ENCODE peak calls at places on chromosomes 4 and X, in nine cellular contexts. K, Y, T, I, Q, E, L, J and Z are unnamed samples.

GRCh38 chr4:95362906-95363578 is 185.7 kb downstream of the UNC5C start:
- DNase-seq in E (no peak), Y (no peak), K (no peak), L (no peak), T (peak), Q (peak), I (no peak), J (no peak), Z (peak)

GRCh38 chrX:56729152-56729557 is at the start of gene NBDY:
- DNase-seq in Y (peak), L (peak), E (peak), T (peak), J (peak), Q (peak), K (peak), I (no peak), Z (peak)

GRCh38 chr4:2871911-2872310 is 28.3 kb downstream of the ADD1 start:
- DNase-seq in K (no peak), L (no peak), J (no peak), E (no peak), Y (no peak), Q (no peak), T (no peak), I (no peak), Z (peak)

GRCh38 chr4:102678695-102679335 is 82.0 kb downstream of the MANBA start:
- DNase-seq in L (no peak), I (no peak), K (no peak), Y (no peak), Q (no peak), J (no peak), E (no peak), T (no peak), Z (no peak)

GRCh38 chr4:148776944-148777343 is 334.7 kb upstream of the NR3C2 start:
- DNase-seq in L (no peak), Q (peak), E (no peak), Y (peak), K (no peak), I (no peak), T (peak), J (no peak), Z (no peak)

GRCh38 chr4:147760695-147761094 is 28.8 kb downstream of the ARHGAP10 start:
- DNase-seq in Q (no peak), T (no peak), K (no peak), L (no peak), E (no peak), Y (peak), I (peak), J (no peak), Z (no peak)

GRCh38 chrX:6810796-6811195 is 275.9 kb upstream of the VCX3A start:
- DNase-seq in T (peak), K (no peak), L (no peak), J (no peak), Q (no peak), Y (no peak), E (no peak), I (no peak), Z (no peak)

GRCh38 chr4:10117424-10118354 is 1.1 kb upstream of the WDR1 start:
- DNase-seq in Y (no peak), L (no peak), E (no peak), I (peak), K (peak), J (no peak), T (peak), Q (peak), Z (no peak)

GRCh38 chr4:101791189-101791572 is 651 bp downstream of the BANK1 start:
- DNase-seq in J (no peak), Y (no peak), T (no peak), L (no peak), K (no peak), Q (no peak), I (no peak), E (no peak), Z (no peak)

GRCh38 chr4:996030-996993 is 3.1 kb upstream of the SLC26A1 start:
- DNase-seq in L (no peak), I (no peak), J (no peak), Y (no peak), T (no peak), Q (no peak), K (no peak), E (peak), Z (no peak)

GRCh38 chr4:71247706-71248105 is 91.1 kb upstream of the SLC4A4 start:
- DNase-seq in J (no peak), L (no peak), T (no peak), Y (no peak), E (no peak), K (no peak), Q (no peak), I (no peak), Z (no peak)

GRCh38 chrX:39874202-39874816 is 223.4 kb downstream of the BCOR start:
- DNase-seq in K (no peak), J (no peak), E (no peak), Y (no peak), T (no peak), Q (no peak), L (no peak), I (no peak), Z (no peak)

GRCh38 chr4:8164687-8165086 is 6.1 kb upstream of the ABLIM2 start:
- DNase-seq in K (no peak), Q (no peak), Y (no peak), I (no peak), L (no peak), T (no peak), E (no peak), J (no peak), Z (no peak)

GRCh38 chr4:162894387-162894786 is 272.3 kb downstream of the NAF1 start:
- DNase-seq in T (no peak), L (no peak), K (no peak), J (no peak), Y (no peak), Q (no peak), E (no peak), I (no peak), Z (no peak)

GRCh38 chr4:83096397-83096796 is 18.1 kb downstream of the PLAC8 start:
- DNase-seq in K (no peak), Q (no peak), T (no peak), J (no peak), I (no peak), Y (no peak), E (no peak), L (no peak), Z (no peak)

GRCh38 chr4:89482248-89482647 is 174.6 kb upstream of the GPRIN3 start:
- DNase-seq in L (no peak), Q (peak), J (no peak), T (peak), I (no peak), K (no peak), Y (peak), E (no peak), Z (peak)

GRCh38 chr4:155943610-155944329 is 9.9 kb downstream of the CTSO start:
- DNase-seq in Y (no peak), I (no peak), T (no peak), L (no peak), E (no peak), Q (no peak), K (no peak), J (no peak), Z (no peak)

GRCh38 chr4:138609943-138610350 is 367.8 kb upstream of the SLC7A11 start:
- DNase-seq in I (no peak), T (peak), L (no peak), Y (peak), E (no peak), Q (peak), J (no peak), K (no peak), Z (no peak)

GRCh38 chrX:4935387-4935786 is 1221.9 kb upstream of the PRKX start:
- DNase-seq in E (no peak), J (no peak), I (no peak), T (no peak), L (no peak), K (no peak), Y (no peak), Q (no peak), Z (no peak)

GRCh38 chr4:5890063-5890727 is 2.7 kb downstream of the CRMP1 start:
- DNase-seq in I (no peak), E (peak), Q (no peak), T (peak), J (no peak), K (no peak), Y (no peak), L (no peak), Z (no peak)

GRCh38 chr4:118265312-118266144 is 87.3 kb downstream of the PRSS12 start:
- DNase-seq in I (no peak), L (no peak), T (peak), J (peak), K (no peak), Y (no peak), E (peak), Q (peak), Z (no peak)

GRCh38 chr4:47913328-47913727 is 1.1 kb downstream of the NFXL1 start:
- DNase-seq in Q (no peak), K (no peak), I (no peak), Y (peak), L (no peak), E (no peak), T (peak), J (no peak), Z (no peak)

GRCh38 chr4:164748375-164748774 is 5.6 kb upstream of the SMIM31 start:
- DNase-seq in E (no peak), I (no peak), T (peak), K (no peak), Q (peak), Y (peak), L (no peak), J (no peak), Z (peak)

GRCh38 chrX:105882581-105883275 is 60.4 kb downstream of the NRK start:
- DNase-seq in J (no peak), E (no peak), Y (peak), L (no peak), T (peak), K (no peak), I (no peak), Q (peak), Z (no peak)

GRCh38 chr4:176800891-176801534 is 8.3 kb upstream of the VEGFC start:
- DNase-seq in Y (peak), E (no peak), L (no peak), Q (no peak), T (peak), I (no peak), K (no peak), J (no peak), Z (no peak)

GRCh38 chr4:2866160-2866861 is 22.7 kb downstream of the ADD1 start:
- DNase-seq in I (no peak), K (no peak), L (no peak), T (no peak), Y (no peak), E (no peak), J (no peak), Q (no peak), Z (no peak)

GRCh38 chr4:100949350-100949935 is 397.9 kb downstream of the PPP3CA start:
- DNase-seq in J (no peak), I (no peak), T (peak), Q (no peak), E (no peak), L (no peak), Y (no peak), K (no peak), Z (no peak)

GRCh38 chr4:185357733-185358440 is 37.8 kb downstream of the LRP2BP start:
- DNase-seq in J (no peak), Q (no peak), Y (no peak), E (no peak), K (no peak), I (no peak), L (no peak), T (no peak), Z (no peak)

GRCh38 chrX:151631822-151632221 is 63.4 kb upstream of the PRRG3 start:
- DNase-seq in E (no peak), L (no peak), J (no peak), K (no peak), Y (no peak), Q (no peak), T (no peak), I (no peak), Z (no peak)

GRCh38 chr4:145808848-145809512 is 129.0 kb downstream of the C4orf51 start:
- DNase-seq in L (no peak), Y (no peak), J (no peak), I (no peak), K (no peak), E (no peak), T (no peak), Q (no peak), Z (no peak)

GRCh38 chr4:76748649-76749048 is 149.3 kb downstream of the SOWAHB start:
- DNase-seq in Y (no peak), K (no peak), I (no peak), Q (peak), T (peak), J (no peak), L (no peak), E (no peak), Z (peak)

GRCh38 chr4:172952052-172952451 is 216.6 kb upstream of the GALNT7 start:
- DNase-seq in K (no peak), Q (no peak), E (peak), T (no peak), Y (no peak), J (no peak), L (no peak), I (no peak), Z (no peak)

GRCh38 chr4:27790911-27791310 is 930.3 kb downstream of the STIM2 start:
- DNase-seq in T (peak), Q (peak), Y (peak), K (no peak), E (no peak), L (no peak), J (no peak), I (no peak), Z (no peak)

GRCh38 chr4:144589512-144589911 is 56.4 kb upstream of the HHIP start:
- DNase-seq in L (no peak), K (no peak), J (no peak), Y (no peak), T (no peak), E (no peak), Q (no peak), I (no peak), Z (peak)

GRCh38 chr4:46445689-46446339 is 55.9 kb upstream of the GABRA2 start:
- DNase-seq in K (no peak), E (no peak), Q (peak), T (no peak), L (no peak), I (no peak), Y (no peak), J (no peak), Z (no peak)

GRCh38 chr4:3747582-3747906 is 18.6 kb upstream of the ADRA2C start:
- DNase-seq in Q (no peak), L (no peak), E (no peak), J (no peak), I (no peak), K (no peak), T (no peak), Y (peak), Z (no peak)

GRCh38 chr4:92445127-92445526 is 141.4 kb downstream of the GRID2 start:
- DNase-seq in I (no peak), Q (no peak), Y (no peak), T (no peak), J (no peak), K (no peak), E (no peak), L (no peak), Z (no peak)

DNA sequence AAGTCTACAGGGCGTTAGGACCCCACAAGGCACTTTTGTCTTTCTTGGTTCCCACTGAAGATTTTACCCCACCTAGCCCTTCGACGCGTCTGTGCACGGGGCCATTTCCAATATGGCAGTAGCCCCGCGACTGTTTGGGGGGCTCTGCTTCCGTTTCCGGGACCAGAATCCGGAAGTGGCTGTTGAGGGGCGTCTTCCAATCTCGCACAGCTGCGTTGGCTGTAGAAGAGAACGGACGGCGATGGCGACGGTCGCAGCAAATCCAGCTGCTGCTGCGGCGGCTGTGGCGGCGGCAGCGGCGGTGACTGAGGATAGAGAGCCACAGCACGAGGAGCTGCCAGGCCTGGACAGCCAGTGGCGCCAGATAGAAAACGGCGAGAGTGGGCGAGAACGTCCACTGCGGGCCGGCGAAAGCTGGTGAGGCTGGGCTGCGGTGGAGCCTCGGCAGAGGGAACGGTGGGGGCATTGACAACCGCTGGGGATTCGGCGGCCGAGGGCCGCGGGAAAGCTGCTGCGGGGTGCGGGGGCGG is at the start of gene USP11:
- DNase-seq in Y (peak), T (peak), L (peak), I (peak), K (peak), E (no peak), J (peak), Q (peak), Z (peak)
- H3K4me3 ChIP-seq in Y (peak), T (peak), L (peak), I (peak), K (peak), E (peak), J (peak), Q (peak), Z (peak)

GRCh38 chr4:123339507-123340380 is 56.9 kb upstream of the SPRY1 start:
- DNase-seq in J (no peak), E (no peak), Q (no peak), L (no peak), I (no peak), T (no peak), Y (no peak), K (no peak), Z (no peak)
- H3K4me3 ChIP-seq in J (no peak), E (no peak), Q (no peak), L (no peak), I (no peak), T (no peak), Y (no peak), K (no peak), Z (no peak)

DNA sequence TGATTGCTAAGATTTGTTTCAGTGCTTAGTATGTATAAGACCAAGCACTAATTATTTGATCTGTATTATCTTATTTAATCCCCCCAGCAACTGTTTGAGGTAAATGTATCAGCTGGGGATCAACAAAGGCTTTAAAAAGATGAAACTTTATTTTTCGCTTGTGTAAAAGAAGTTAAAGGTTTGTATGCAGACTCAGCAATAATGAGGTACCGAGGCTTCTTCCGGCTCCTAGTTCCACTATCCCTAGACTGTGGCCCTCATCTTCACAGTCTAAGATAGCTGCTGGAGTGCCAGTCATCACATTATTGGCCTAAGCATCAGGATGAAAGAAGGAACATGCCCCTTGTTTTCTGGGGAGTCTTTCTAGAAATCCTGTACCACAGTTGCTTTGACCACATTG is 105.6 kb upstream of the SCML1 start:
- DNase-seq in Q (no peak), T (no peak), E (no peak), J (no peak), Y (no peak), K (no peak), L (no peak), I (no peak), Z (no peak)
- H3K4me3 ChIP-seq in Q (no peak), T (no peak), E (no peak), J (no peak), Y (no peak), K (no peak), L (no peak), I (no peak), Z (no peak)

DNA sequence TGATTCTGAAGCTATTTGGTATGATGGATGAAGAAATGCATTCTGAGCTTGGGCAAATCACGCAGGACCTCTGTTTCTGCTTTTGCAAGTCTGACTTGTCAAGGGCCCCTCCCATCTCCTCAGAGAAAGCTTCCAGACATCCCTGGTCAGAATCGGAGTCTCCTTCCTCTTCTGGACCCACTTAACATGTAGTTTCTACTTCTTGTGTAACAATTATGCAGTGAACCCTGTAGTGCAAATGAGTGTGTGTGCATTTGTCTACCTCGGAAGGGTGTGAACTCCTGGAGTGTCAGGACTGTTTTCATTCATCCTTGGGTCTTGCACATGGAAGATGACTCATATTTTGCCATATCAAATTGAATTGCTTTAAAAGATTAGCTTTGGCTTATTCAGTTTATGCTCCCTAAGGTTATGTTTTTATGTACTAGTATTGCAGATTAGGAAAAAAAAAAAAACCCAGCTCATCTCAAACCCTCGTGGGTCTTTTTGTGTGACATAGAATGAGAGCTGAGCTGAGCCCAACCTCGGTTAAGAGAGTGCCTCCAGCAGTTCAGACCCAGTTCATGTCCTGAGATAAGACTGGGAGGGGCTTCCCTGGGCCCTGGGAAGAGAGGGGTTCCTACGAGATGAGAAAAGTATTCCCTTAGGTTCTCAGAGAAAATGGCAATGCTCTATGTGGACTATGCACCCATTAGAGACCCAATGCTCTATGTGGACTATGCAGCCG is 61.1 kb upstream of the RPL34 start:
- DNase-seq in I (no peak), L (no peak), E (no peak), Q (peak), K (no peak), Y (peak), T (no peak), J (no peak), Z (no peak)
- H3K4me3 ChIP-seq in I (no peak), L (no peak), E (no peak), Q (no peak), K (no peak), Y (no peak), T (no peak), J (no peak), Z (no peak)

GRCh38 chrX:118823263-118824172 is at the start of gene ZCCHC12:
- DNase-seq in E (peak), K (peak), J (peak), I (no peak), Y (peak), Q (peak), L (peak), T (peak), Z (peak)
- H3K4me3 ChIP-seq in E (no peak), K (peak), J (peak), I (peak), Y (peak), Q (peak), L (no peak), T (peak), Z (no peak)

GRCh38 chr4:99947190-99947578 is 766 bp upstream of the DNAJB14 start:
- DNase-seq in Q (peak), L (no peak), Y (no peak), T (no peak), I (no peak), J (no peak), K (no peak), E (no peak), Z (no peak)
- H3K4me3 ChIP-seq in Q (peak), L (peak), Y (peak), T (peak), I (peak), J (peak), K (peak), E (peak), Z (peak)

GRCh38 chrX:131287556-131288179 is 1.4 kb downstream of the IGSF1 start:
- DNase-seq in I (no peak), J (no peak), K (no peak), L (no peak), T (no peak), E (no peak), Q (no peak), Y (no peak), Z (no peak)

GRCh38 chrX:131289527-131289926 is 421 bp upstream of the IGSF1 start:
- DNase-seq in E (no peak), Y (no peak), K (no peak), Q (no peak), L (no peak), T (no peak), J (no peak), I (no peak), Z (no peak)

GRCh38 chrX:131288188-131288587 is 918 bp downstream of the IGSF1 start:
- DNase-seq in Q (no peak), I (no peak), J (no peak), E (no peak), Y (no peak), L (no peak), K (no peak), T (no peak), Z (no peak)

GRCh38 chrX:131288738-131289511 is at the start of gene IGSF1:
- DNase-seq in L (no peak), K (no peak), E (no peak), Q (peak), T (peak), I (no peak), J (no peak), Y (no peak), Z (no peak)
- H3K4me3 ChIP-seq in L (no peak), K (peak), E (no peak), Q (no peak), T (peak), I (no peak), J (no peak), Y (peak), Z (no peak)

GRCh38 chr4:6910960-6911874 is 1.6 kb downstream of the TBC1D14 start:
- DNase-seq in Y (no peak), K (no peak), I (no peak), Q (no peak), E (no peak), L (no peak), J (no peak), T (no peak), Z (no peak)
- H3K4me3 ChIP-seq in Y (peak), K (peak), I (peak), Q (no peak), E (peak), L (peak), J (peak), T (peak), Z (no peak)